ENCODE peak calls at places on chromosomes 6 and 20, in five cellular contexts. Q, F, S, U and L are unnamed samples.

GRCh38 chr20:24164360-24164759 is 175.8 kb upstream of the GGTLC1 start:
- DNase-seq in U (no peak), F (no peak), S (no peak), Q (peak), L (no peak)

GRCh38 chr20:45953672-45954071 is 18.3 kb downstream of the ZNF335 start:
- DNase-seq in F (no peak), S (no peak), Q (no peak), U (no peak), L (no peak)

GRCh38 chr6:21597706-21598273 is 4.2 kb downstream of the SOX4 start:
- DNase-seq in U (no peak), S (peak), F (no peak), Q (no peak), L (no peak)

GRCh38 chr6:105211831-105212230 is 32.0 kb upstream of the POPDC3 start:
- DNase-seq in F (no peak), S (no peak), U (no peak), Q (no peak), L (no peak)

GRCh38 chr20:62854121-62854520 is 7.5 kb downstream of the TCFL5 start:
- DNase-seq in Q (no peak), U (no peak), S (no peak), F (no peak), L (no peak)

GRCh38 chr6:56756791-56757582 is 114.3 kb upstream of the DST start:
- DNase-seq in S (no peak), F (no peak), U (no peak), Q (no peak), L (no peak)

GRCh38 chr20:21377701-21378100 is 19.6 kb downstream of the NKX2-4 start:
- DNase-seq in F (no peak), U (no peak), S (no peak), Q (no peak), L (no peak)

GRCh38 chr20:62200491-62201172 is 17.8 kb downstream of the MTG2 start:
- DNase-seq in F (no peak), Q (no peak), S (no peak), U (no peak), L (no peak)

GRCh38 chr6:79872986-79873385 is 74.4 kb downstream of the ELOVL4 start:
- DNase-seq in U (no peak), F (no peak), Q (no peak), S (peak), L (no peak)

GRCh38 chr20:56626367-56627121 is 2.6 kb upstream of the TFAP2C start:
- DNase-seq in U (no peak), F (peak), Q (no peak), S (no peak), L (no peak)

GRCh38 chr6:1608976-1609661 is 596 bp upstream of the FOXC1 start:
- DNase-seq in U (no peak), Q (no peak), F (no peak), S (no peak), L (no peak)

GRCh38 chr6:2896741-2897140 is 6.4 kb downstream of the SERPINB9 start:
- DNase-seq in Q (no peak), U (no peak), S (no peak), F (no peak), L (no peak)

GRCh38 chr6:45495404-45496084 is 117.8 kb upstream of the SUPT3H start:
- DNase-seq in F (no peak), U (peak), S (no peak), Q (no peak), L (peak)

GRCh38 chr20:63974402-63975200 is 4.8 kb downstream of the SAMD10 start:
- DNase-seq in Q (no peak), F (no peak), U (no peak), S (no peak), L (no peak)

GRCh38 chr6:164859791-164860190 is 449.6 kb downstream of the C6orf118 start:
- DNase-seq in Q (no peak), F (no peak), S (no peak), U (no peak), L (no peak)

GRCh38 chr6:22448311-22448711 is 121.1 kb upstream of the HDGFL1 start:
- DNase-seq in S (no peak), Q (no peak), U (no peak), F (no peak), L (no peak)

GRCh38 chr6:43120938-43121913 is 45.1 kb downstream of the PTK7 start:
- DNase-seq in S (peak), F (no peak), U (no peak), Q (no peak), L (no peak)

GRCh38 chr6:4912559-4912958 is 91.3 kb downstream of the RPP40 start:
- DNase-seq in U (no peak), F (no peak), S (no peak), Q (no peak), L (no peak)

GRCh38 chr6:96015791-96016776 is at the start of gene FUT9:
- DNase-seq in S (no peak), U (no peak), F (no peak), Q (no peak), L (no peak)

GRCh38 chr6:34527751-34528670 is 28.1 kb downstream of the SPDEF start:
- DNase-seq in Q (no peak), F (no peak), U (no peak), S (no peak), L (no peak)

GRCh38 chr6:107560657-107561056 is 70.7 kb downstream of the SOBP start:
- DNase-seq in S (peak), F (no peak), U (no peak), Q (no peak), L (no peak)

GRCh38 chr20:50815162-50815989 is 20.5 kb downstream of the BCAS4 start:
- DNase-seq in Q (no peak), F (no peak), U (no peak), S (peak), L (no peak)

GRCh38 chr20:43196243-43196642 is 6.5 kb upstream of the PTPRT start:
- DNase-seq in S (no peak), F (no peak), Q (no peak), U (no peak), L (no peak)

GRCh38 chr6:42618686-42619085 is 54.9 kb downstream of the UBR2 start:
- DNase-seq in S (peak), Q (no peak), F (no peak), U (no peak), L (no peak)

GRCh38 chr6:56370127-56370540 is 122.8 kb upstream of the COL21A1 start:
- DNase-seq in S (peak), F (no peak), Q (no peak), U (no peak), L (no peak)

GRCh38 chr20:44785768-44786167 is 24.6 kb downstream of the RIMS4 start:
- DNase-seq in U (no peak), Q (no peak), S (peak), F (no peak), L (no peak)

GRCh38 chr6:7728855-7729590 is 3.1 kb downstream of the BMP6 start:
- DNase-seq in S (no peak), Q (no peak), F (no peak), U (no peak), L (no peak)

GRCh38 chr20:38497246-38497645 is 24.6 kb downstream of the RALGAPB start:
- DNase-seq in S (no peak), U (no peak), Q (no peak), F (no peak), L (no peak)

GRCh38 chr6:105250523-105250922 is 70.7 kb upstream of the POPDC3 start:
- DNase-seq in Q (no peak), S (no peak), F (no peak), U (no peak), L (no peak)

GRCh38 chr6:16239798-16240123 is 1.4 kb downstream of the GMPR start:
- DNase-seq in U (peak), Q (no peak), S (no peak), F (no peak), L (no peak)

GRCh38 chr6:153125032-153125431 is 6.0 kb downstream of the RGS17 start:
- DNase-seq in S (no peak), U (no peak), Q (no peak), F (no peak), L (no peak)

GRCh38 chr6:133306876-133307275 is 65.7 kb downstream of the EYA4 start:
- DNase-seq in U (no peak), F (no peak), Q (no peak), S (no peak), L (no peak)

GRCh38 chr6:27297857-27298730 is 14.0 kb downstream of the POM121L2 start:
- DNase-seq in F (no peak), U (no peak), S (peak), Q (no peak), L (no peak)

GRCh38 chr20:48350291-48350988 is 477.4 kb downstream of the PREX1 start:
- DNase-seq in S (no peak), U (no peak), F (no peak), Q (no peak), L (no peak)

GRCh38 chr6:66578362-66578761 is 871.3 kb upstream of the EYS start:
- DNase-seq in U (no peak), S (no peak), F (no peak), Q (no peak), L (no peak)

GRCh38 chr6:100493206-100493888 is 28.6 kb upstream of the SIM1 start:
- DNase-seq in S (no peak), U (no peak), Q (no peak), F (no peak), L (no peak)